ENCODE peak calls at places on chromosomes 4 and X, in ten cellular contexts. One of them, this sample, is unnamed.

GRCh38 chr4:78602334-78602733 is 50.8 kb downstream of the ANXA3 start:
- DNase-seq in endothelial cell: no peak
- DNase-seq in aorta: no peak
- DNase-seq in H4: peak; percentile 19
- DNase-seq in lower leg skin: no peak
- DNase-seq in A172: no peak
- DNase-seq in GM23338: no peak
- DNase-seq in nucleus accumbens: no peak
- DNase-seq in G401: peak; percentile 67
- DNase-seq in cerebellar cortex: peak; percentile 58
- DNase-seq in this sample: no peak

GRCh38 chr4:173485164-173485563 is 44.9 kb downstream of the HAND2 start:
- DNase-seq in endothelial cell: no peak
- DNase-seq in aorta: no peak
- DNase-seq in H4: peak; percentile 23
- DNase-seq in lower leg skin: no peak
- DNase-seq in A172: no peak
- DNase-seq in GM23338: no peak
- DNase-seq in nucleus accumbens: no peak
- DNase-seq in G401: no peak
- DNase-seq in cerebellar cortex: no peak
- DNase-seq in this sample: no peak

GRCh38 chrX:118521435-118521834 is 25.8 kb downstream of the DOCK11 start:
- DNase-seq in endothelial cell: no peak
- DNase-seq in aorta: no peak
- DNase-seq in H4: no peak
- DNase-seq in lower leg skin: no peak
- DNase-seq in A172: no peak
- DNase-seq in GM23338: no peak
- DNase-seq in nucleus accumbens: no peak
- DNase-seq in G401: no peak
- DNase-seq in cerebellar cortex: no peak
- DNase-seq in this sample: no peak

GRCh38 chr4:73573794-73574528 is 46.3 kb downstream of the RASSF6 start:
- DNase-seq in endothelial cell: peak; percentile 76
- DNase-seq in aorta: peak; percentile 45
- DNase-seq in H4: peak; percentile 86
- DNase-seq in lower leg skin: peak; percentile 54
- DNase-seq in A172: peak; percentile 44
- DNase-seq in GM23338: peak; percentile 96
- DNase-seq in nucleus accumbens: peak; percentile 32
- DNase-seq in G401: peak; percentile 32
- DNase-seq in cerebellar cortex: peak; percentile 56
- DNase-seq in this sample: peak; percentile 54

GRCh38 chr4:141066690-141067089 is 66.6 kb downstream of the RNF150 start:
- DNase-seq in endothelial cell: no peak
- DNase-seq in aorta: no peak
- DNase-seq in H4: no peak
- DNase-seq in lower leg skin: no peak
- DNase-seq in A172: no peak
- DNase-seq in GM23338: no peak
- DNase-seq in nucleus accumbens: no peak
- DNase-seq in G401: no peak
- DNase-seq in cerebellar cortex: no peak
- DNase-seq in this sample: no peak

GRCh38 chrX:9465380-9466114 is 689 bp downstream of the TBL1X start:
- DNase-seq in endothelial cell: peak; percentile 24
- DNase-seq in aorta: peak; percentile 81
- DNase-seq in H4: no peak
- DNase-seq in lower leg skin: no peak
- DNase-seq in A172: no peak
- DNase-seq in GM23338: peak; percentile 40
- DNase-seq in nucleus accumbens: peak; percentile 30
- DNase-seq in G401: peak; percentile 1
- DNase-seq in cerebellar cortex: no peak
- DNase-seq in this sample: no peak

GRCh38 chr4:86769794-86770193 is 79.4 kb downstream of the SLC10A6 start:
- DNase-seq in endothelial cell: no peak
- DNase-seq in aorta: no peak
- DNase-seq in H4: no peak
- DNase-seq in lower leg skin: no peak
- DNase-seq in A172: no peak
- DNase-seq in GM23338: no peak
- DNase-seq in nucleus accumbens: no peak
- DNase-seq in G401: no peak
- DNase-seq in cerebellar cortex: no peak
- DNase-seq in this sample: no peak

GRCh38 chr4:168484626-168485025 is 4.3 kb upstream of the DDX60L start:
- DNase-seq in endothelial cell: no peak
- DNase-seq in aorta: no peak
- DNase-seq in H4: peak; percentile 14
- DNase-seq in lower leg skin: no peak
- DNase-seq in A172: no peak
- DNase-seq in GM23338: no peak
- DNase-seq in nucleus accumbens: no peak
- DNase-seq in G401: no peak
- DNase-seq in cerebellar cortex: no peak
- DNase-seq in this sample: peak; percentile 67

GRCh38 chr4:71468086-71468485 is 129.3 kb downstream of the SLC4A4 start:
- DNase-seq in endothelial cell: no peak
- DNase-seq in aorta: no peak
- DNase-seq in H4: no peak
- DNase-seq in lower leg skin: no peak
- DNase-seq in A172: no peak
- DNase-seq in GM23338: no peak
- DNase-seq in nucleus accumbens: no peak
- DNase-seq in G401: no peak
- DNase-seq in cerebellar cortex: no peak
- DNase-seq in this sample: no peak

GRCh38 chrX:13109811-13110210 is 65.4 kb upstream of the FAM9C start:
- DNase-seq in endothelial cell: no peak
- DNase-seq in aorta: no peak
- DNase-seq in H4: no peak
- DNase-seq in lower leg skin: no peak
- DNase-seq in A172: no peak
- DNase-seq in GM23338: no peak
- DNase-seq in nucleus accumbens: no peak
- DNase-seq in G401: no peak
- DNase-seq in cerebellar cortex: no peak
- DNase-seq in this sample: no peak

GRCh38 chrX:2898861-2899512 is 30.2 kb downstream of the ARSD start:
- DNase-seq in endothelial cell: no peak
- DNase-seq in aorta: peak; percentile 26
- DNase-seq in H4: no peak
- DNase-seq in lower leg skin: no peak
- DNase-seq in A172: no peak
- DNase-seq in GM23338: no peak
- DNase-seq in nucleus accumbens: no peak
- DNase-seq in G401: no peak
- DNase-seq in cerebellar cortex: no peak
- DNase-seq in this sample: peak; percentile 35